ENCODE peak calls at places on chromosomes 6 and 20, in five cellular contexts. H is colonic mucosa, C is A549, P is sigmoid colon, O is uterus. B is an unnamed sample. For H3K4me1, the result is how much of the 10 kb centered on the place peaks cover.

GRCh38 chr6:135935951-135936601 is 84.6 kb downstream of the PDE7B start:
- DNase-seq in O (no peak), P (no peak), C (peak), H (no peak), B (no peak)

GRCh38 chr20:38218566-38218885 is 42.0 kb downstream of the KIAA1755 start:
- DNase-seq in C (no peak), P (no peak), H (no peak), O (no peak), B (no peak)

GRCh38 chr20:43767686-43768474 is 41.1 kb upstream of the GTSF1L start:
- DNase-seq in P (no peak), C (no peak), O (no peak), H (no peak), B (no peak)

GRCh38 chr6:45854343-45854742 is 161.3 kb downstream of the CLIC5 start:
- DNase-seq in O (no peak), P (no peak), C (no peak), H (no peak), B (no peak)

GRCh38 chr20:60037120-60037499 is 78.9 kb downstream of the CDH26 start:
- DNase-seq in C (peak), P (no peak), O (no peak), H (no peak), B (no peak)

GRCh38 chr20:4797275-4797674 is 75.6 kb downstream of the PRND start:
- DNase-seq in H (no peak), C (no peak), P (no peak), O (no peak), B (no peak)

GRCh38 chr6:163324326-163324927 is 90.1 kb upstream of the QKI start:
- DNase-seq in H (no peak), C (no peak), O (no peak), P (no peak), B (no peak)

GRCh38 chr6:24492475-24492874 is 2.3 kb upstream of the ALDH5A1 start:
- DNase-seq in C (peak), P (no peak), O (no peak), H (peak), B (no peak)

GRCh38 chr6:168201383-168201782 is 118.2 kb downstream of the DACT2 start:
- DNase-seq in P (peak), O (no peak), C (peak), H (no peak), B (no peak)

GRCh38 chr6:150267686-150268561 is 100.9 kb upstream of the IYD start:
- DNase-seq in C (no peak), H (no peak), O (no peak), P (no peak), B (no peak)

GRCh38 chr6:75281643-75282042 is 2.9 kb downstream of the TMEM30A start:
- DNase-seq in P (no peak), O (no peak), C (no peak), H (no peak), B (no peak)

GRCh38 chr6:122790740-122791679 is 2.0 kb downstream of the SMPDL3A start:
- DNase-seq in P (no peak), C (no peak), H (peak), O (no peak), B (no peak)

GRCh38 chr6:41966961-41967311 is 25.3 kb upstream of the CCND3 start:
- DNase-seq in H (no peak), C (peak), P (peak), O (no peak), B (no peak)

GRCh38 chr6:133504761-133505160 is 263.6 kb downstream of the EYA4 start:
- DNase-seq in O (no peak), P (no peak), C (no peak), H (no peak), B (no peak)

GRCh38 chr20:52047811-52048302 is 143.7 kb downstream of the ZFP64 start:
- DNase-seq in H (no peak), O (no peak), C (no peak), P (no peak), B (no peak)

GRCh38 chr20:23867152-23867776 is 12.3 kb downstream of the CST5 start:
- DNase-seq in O (no peak), H (no peak), P (no peak), C (no peak), B (no peak)

GRCh38 chr6:155641603-155642002 is 186.0 kb upstream of the NOX3 start:
- DNase-seq in H (no peak), O (no peak), P (no peak), C (no peak), B (no peak)

GRCh38 chr20:57589728-57590484 is 29.0 kb downstream of the PCK1 start:
- DNase-seq in P (peak), H (peak), C (no peak), O (no peak), B (no peak)

GRCh38 chr20:25369529-25369928 is 21.1 kb downstream of the ABHD12 start:
- DNase-seq in P (no peak), O (no peak), C (no peak), H (no peak), B (no peak)

GRCh38 chr6:8108031-8108660 is 5.8 kb upstream of the EEF1E1 start:
- DNase-seq in C (peak), H (no peak), P (no peak), O (no peak), B (no peak)

GRCh38 chr20:40654876-40655275 is 34.2 kb downstream of the MAFB start:
- DNase-seq in H (no peak), O (no peak), C (no peak), P (no peak), B (no peak)

GRCh38 chr20:58986968-58987517 is 6.0 kb downstream of the NELFCD start:
- DNase-seq in H (no peak), C (no peak), P (peak), O (no peak), B (no peak)

GRCh38 chr6:64034331-64034730 is 398.7 kb downstream of the PHF3 start:
- DNase-seq in C (no peak), O (no peak), H (no peak), P (no peak), B (no peak)

GRCh38 chr6:5190467-5190866 is 70.3 kb downstream of the LYRM4 start:
- DNase-seq in C (peak), O (no peak), H (no peak), P (no peak), B (no peak)

GRCh38 chr20:6705106-6705766 is 62.2 kb upstream of the BMP2 start:
- DNase-seq in H (no peak), P (no peak), C (no peak), O (no peak), B (no peak)
- H3K4me1 ChIP-seq in H (under half), P (under half), C (under half), O (under half), B (under half)

GRCh38 chr6:1839315-1839714 is 229.6 kb downstream of the FOXC1 start:
- DNase-seq in P (no peak), H (no peak), O (no peak), C (no peak), B (no peak)

GRCh38 chr6:1838604-1839003 is 228.9 kb downstream of the FOXC1 start:
- DNase-seq in C (no peak), P (no peak), H (no peak), O (no peak), B (no peak)

GRCh38 chr6:1840491-1841121 is 230.9 kb downstream of the FOXC1 start:
- DNase-seq in C (no peak), P (no peak), O (no peak), H (no peak), B (no peak)

GRCh38 chr6:1842334-1842733 is 232.6 kb downstream of the FOXC1 start:
- DNase-seq in C (no peak), P (no peak), H (no peak), O (no peak), B (no peak)

DNA sequence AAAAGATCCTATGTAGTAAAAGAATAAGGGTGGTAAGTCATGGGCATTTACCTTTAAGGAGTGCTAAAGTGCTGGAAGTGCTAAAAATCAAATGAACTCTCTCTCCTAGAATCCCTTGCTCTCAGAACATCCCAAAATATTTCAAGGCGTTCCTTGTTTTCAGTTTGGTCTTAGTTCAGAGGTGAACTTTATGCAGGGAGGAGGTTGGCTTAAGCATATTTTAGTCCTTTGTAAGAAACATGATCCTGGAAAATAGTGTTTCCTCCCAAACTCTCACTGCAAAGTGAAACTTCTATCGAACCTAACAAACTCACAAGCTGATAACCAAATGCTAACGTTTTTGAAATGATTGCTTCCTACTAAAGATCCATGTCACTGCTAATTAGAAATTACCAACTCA is 231.4 kb downstream of the FOXC1 start:
- DNase-seq in C (no peak), H (no peak), O (no peak), P (no peak), B (no peak)
- H3K4me1 ChIP-seq in C (under half), H (under half), O (under half), P (under half), B (under half)

DNA sequence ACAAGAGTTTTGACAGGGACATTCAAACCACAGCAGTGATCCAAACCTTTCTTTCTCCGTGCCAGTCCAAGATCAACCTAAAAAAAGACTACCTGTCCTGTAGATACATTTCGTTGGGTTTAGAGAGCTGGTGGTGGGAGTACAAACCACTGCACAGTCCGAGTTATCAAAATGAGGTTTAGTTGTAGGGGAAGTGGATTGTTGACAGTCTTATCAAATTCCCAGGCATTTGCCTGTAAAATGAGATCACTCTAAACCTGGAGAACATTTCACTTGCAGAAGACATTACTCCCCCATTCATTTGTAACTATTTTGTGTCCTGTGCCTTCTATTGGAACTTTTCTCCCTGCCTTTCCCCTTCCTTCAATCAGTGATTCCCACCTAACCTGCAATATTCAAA is 469.6 kb upstream of the JARID2 start:
- DNase-seq in O (no peak), C (no peak), P (no peak), H (no peak), B (no peak)
- H3K4me1 ChIP-seq in O (under half), C (under half), P (under half), H (under half), B (under half)

DNA sequence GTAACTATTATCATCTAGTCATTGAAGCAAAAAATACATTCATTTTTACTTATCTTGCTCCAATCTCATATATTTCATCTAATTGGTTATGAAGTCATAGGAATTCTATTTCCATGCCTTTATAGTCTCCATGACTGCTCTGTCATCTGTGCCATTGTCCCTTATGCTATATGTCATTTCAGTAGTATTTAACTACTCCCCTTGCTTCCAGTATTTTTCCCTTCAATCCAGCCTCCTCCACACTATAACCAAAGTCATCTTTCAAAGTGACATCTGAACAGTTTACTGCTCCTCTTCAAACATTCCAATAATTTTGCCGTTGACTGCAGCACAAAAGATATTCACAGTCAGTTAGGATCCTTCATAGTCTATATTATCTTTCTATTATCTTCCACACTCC is 216.6 kb upstream of the HS3ST5 start:
- DNase-seq in P (no peak), O (no peak), H (no peak), C (no peak), B (no peak)
- H3K4me1 ChIP-seq in P (under half), O (under half), H (under half), C (under half), B (under half)